ENCODE peak calls at places on chromosomes 1 and 21, in five cellular contexts. One of them, this sample, is unnamed.

GRCh38 chr1:35264035-35264434 is 4.5 kb upstream of the ZMYM4 start:
- DNase-seq in AG08396: no peak
- DNase-seq in cardiac muscle cell: no peak
- DNase-seq in endodermal cell: no peak
- DNase-seq in GM04503: no peak
- DNase-seq in this sample: no peak

GRCh38 chr1:15386128-15386824 is 23.4 kb upstream of the EFHD2 start:
- DNase-seq in AG08396: peak; percentile 47
- DNase-seq in cardiac muscle cell: no peak
- DNase-seq in endodermal cell: peak; percentile 72
- DNase-seq in GM04503: no peak
- DNase-seq in this sample: peak; percentile 37

GRCh38 chr1:239955431-239955830 is 136.3 kb upstream of the FMN2 start:
- DNase-seq in AG08396: no peak
- DNase-seq in cardiac muscle cell: no peak
- DNase-seq in endodermal cell: no peak
- DNase-seq in GM04503: no peak
- DNase-seq in this sample: no peak

GRCh38 chr1:154851392-154852177 is 18.5 kb downstream of the KCNN3 start:
- DNase-seq in AG08396: no peak
- DNase-seq in cardiac muscle cell: peak; percentile 45
- DNase-seq in endodermal cell: peak; percentile 86
- DNase-seq in GM04503: no peak
- DNase-seq in this sample: peak; percentile 66

GRCh38 chr1:221994274-221994698 is 252.4 kb upstream of the DUSP10 start:
- DNase-seq in AG08396: peak; percentile 25
- DNase-seq in cardiac muscle cell: no peak
- DNase-seq in endodermal cell: no peak
- DNase-seq in GM04503: no peak
- DNase-seq in this sample: no peak

GRCh38 chr21:41542727-41543126 is 34.8 kb upstream of the TMPRSS2 start:
- DNase-seq in AG08396: no peak
- DNase-seq in cardiac muscle cell: no peak
- DNase-seq in endodermal cell: no peak
- DNase-seq in GM04503: no peak
- DNase-seq in this sample: no peak

GRCh38 chr1:160884579-160884978 is 401 bp downstream of the ITLN1 start:
- DNase-seq in AG08396: no peak
- DNase-seq in cardiac muscle cell: no peak
- DNase-seq in endodermal cell: peak; percentile 71
- DNase-seq in GM04503: no peak
- DNase-seq in this sample: no peak

GRCh38 chr1:92329356-92330129 is 30.7 kb downstream of the RPAP2 start:
- DNase-seq in AG08396: no peak
- DNase-seq in cardiac muscle cell: no peak
- DNase-seq in endodermal cell: no peak
- DNase-seq in GM04503: no peak
- DNase-seq in this sample: no peak

GRCh38 chr21:34883501-34884271 is 165.4 kb downstream of the RUNX1 start:
- DNase-seq in AG08396: no peak
- DNase-seq in cardiac muscle cell: no peak
- DNase-seq in endodermal cell: no peak
- DNase-seq in GM04503: no peak
- DNase-seq in this sample: no peak

This sample was measured in nephron progenitor cell.